ENCODE peak calls at places on chromosomes 5 and 9, in seven cellular contexts. L is adrenal gland, F is breast epithelium, T is cardiac fibroblast, N is choroid plexus epithelial cell, C is fibroblast of mammary gland, G is A549. M is an unnamed sample.
A peak's percentile ranks its signal among the peaks of the same experiment; 100 is the strongest.

GRCh38 chr9:113712053-113712452 is 164.1 kb upstream of the ZNF618 start:
- DNase-seq in L (peak; percentile 26), F (no peak), T (peak; percentile 28), N (peak; percentile 73), C (peak; percentile 48), G (no peak), M (peak; percentile 55)

GRCh38 chr5:78717674-78718073 is 69.1 kb upstream of the LHFPL2 start:
- DNase-seq in L (no peak), F (no peak), T (no peak), N (peak; percentile 26), C (peak; percentile 12), G (no peak), M (peak; percentile 27)

GRCh38 chr5:11790201-11790600 is 114.0 kb downstream of the CTNND2 start:
- DNase-seq in L (no peak), F (no peak), T (no peak), N (no peak), C (no peak), G (no peak), M (no peak)

GRCh38 chr9:79768199-79768598 is 196.4 kb downstream of the TLE4 start:
- DNase-seq in L (no peak), F (no peak), T (peak; percentile 4), N (peak; percentile 49), C (no peak), G (no peak), M (peak; percentile 13)

GRCh38 chr9:97696025-97696822 is 916 bp downstream of the XPA start:
- DNase-seq in L (no peak), F (no peak), T (peak; percentile 36), N (peak; percentile 51), C (peak; percentile 27), G (no peak), M (peak; percentile 45)

GRCh38 chr5:31630931-31631330 is 8.0 kb upstream of the PDZD2 start:
- DNase-seq in L (peak; percentile 77), F (no peak), T (no peak), N (no peak), C (no peak), G (no peak), M (no peak)

GRCh38 chr9:24594234-24594850 is 48.6 kb upstream of the IZUMO3 start:
- DNase-seq in L (no peak), F (no peak), T (no peak), N (no peak), C (no peak), G (no peak), M (no peak)

GRCh38 chr5:71782771-71783770 is 64.0 kb downstream of the CARTPT start:
- DNase-seq in L (peak; percentile 84), F (peak; percentile 59), T (peak; percentile 85), N (peak; percentile 88), C (peak; percentile 74), G (peak; percentile 41), M (peak; percentile 81)

GRCh38 chr9:113598883-113599282 is 135.4 kb downstream of the RGS3 start:
- DNase-seq in L (peak; percentile 12), F (no peak), T (no peak), N (no peak), C (no peak), G (no peak), M (no peak)

GRCh38 chr5:147439253-147439652 is 70.6 kb downstream of the DPYSL3 start:
- DNase-seq in L (no peak), F (no peak), T (peak; percentile 15), N (peak; percentile 18), C (peak; percentile 70), G (no peak), M (peak; percentile 69)

GRCh38 chr5:78648359-78649219 is at the start of gene LHFPL2:
- DNase-seq in L (peak; percentile 80), F (peak; percentile 63), T (peak; percentile 87), N (peak; percentile 76), C (peak; percentile 55), G (peak; percentile 78), M (peak; percentile 73)

GRCh38 chr9:121718063-121718462 is 66.6 kb downstream of the DAB2IP start:
- DNase-seq in L (peak; percentile 82), F (no peak), T (peak; percentile 51), N (no peak), C (peak; percentile 54), G (no peak), M (peak; percentile 56)

GRCh38 chr9:19114680-19115270 is 12.1 kb upstream of the HAUS6 start:
- DNase-seq in L (no peak), F (no peak), T (peak; percentile 30), N (no peak), C (no peak), G (no peak), M (peak; percentile 10)

GRCh38 chr9:133342570-133342969 is 5.4 kb downstream of the MED22 start:
- DNase-seq in L (no peak), F (no peak), T (no peak), N (no peak), C (no peak), G (no peak), M (no peak)

GRCh38 chr9:37206121-37206620 is 85.8 kb downstream of the ZCCHC7 start:
- DNase-seq in L (no peak), F (no peak), T (no peak), N (no peak), C (no peak), G (no peak), M (no peak)

GRCh38 chr9:16885896-16886295 is 15.4 kb upstream of the BNC2 start:
- DNase-seq in L (no peak), F (no peak), T (no peak), N (no peak), C (no peak), G (no peak), M (no peak)

GRCh38 chr5:88049156-88049555 is 219.5 kb downstream of the TMEM161B start:
- DNase-seq in L (no peak), F (no peak), T (no peak), N (no peak), C (no peak), G (no peak), M (no peak)

GRCh38 chr5:76999451-76999850 is 30.8 kb upstream of the AGGF1 start:
- DNase-seq in L (no peak), F (no peak), T (peak; percentile 54), N (peak; percentile 83), C (peak; percentile 80), G (no peak), M (peak; percentile 69)

GRCh38 chr5:62376064-62376463 is 27.6 kb downstream of the DIMT1 start:
- DNase-seq in L (no peak), F (no peak), T (no peak), N (peak; percentile 30), C (peak; percentile 21), G (peak; percentile 7), M (no peak)

GRCh38 chr5:146290318-146290717 is 48.3 kb upstream of the POU4F3 start:
- DNase-seq in L (no peak), F (no peak), T (no peak), N (peak; percentile 24), C (peak; percentile 7), G (no peak), M (no peak)

GRCh38 chr5:34831328-34831727 is 7.6 kb upstream of the TTC23L start:
- DNase-seq in L (no peak), F (no peak), T (peak; percentile 45), N (peak; percentile 55), C (no peak), G (no peak), M (no peak)

GRCh38 chr9:136244116-136244775 is 1.4 kb downstream of the QSOX2 start:
- DNase-seq in L (no peak), F (no peak), T (no peak), N (peak; percentile 16), C (no peak), G (no peak), M (no peak)

GRCh38 chr5:59832577-59833301 is 60.8 kb downstream of the PDE4D start:
- DNase-seq in L (no peak), F (no peak), T (no peak), N (no peak), C (no peak), G (no peak), M (no peak)

GRCh38 chr5:83426855-83427254 is 44.7 kb upstream of the VCAN start:
- DNase-seq in L (no peak), F (no peak), T (no peak), N (no peak), C (no peak), G (no peak), M (no peak)

GRCh38 chr9:13116292-13116691 is 163.2 kb downstream of the MPDZ start:
- DNase-seq in L (no peak), F (no peak), T (no peak), N (peak; percentile 25), C (no peak), G (no peak), M (no peak)

GRCh38 chr5:69492391-69493234 is at the start of gene OCLN:
- DNase-seq in L (no peak), F (peak; percentile 67), T (no peak), N (no peak), C (no peak), G (peak; percentile 87), M (no peak)

GRCh38 chr5:34031966-34032365 is 11.0 kb downstream of the C1QTNF3 start:
- DNase-seq in L (no peak), F (no peak), T (no peak), N (no peak), C (no peak), G (no peak), M (no peak)

GRCh38 chr9:113548221-113549041 is 84.9 kb downstream of the RGS3 start:
- DNase-seq in L (peak; percentile 86), F (peak; percentile 50), T (peak; percentile 86), N (peak; percentile 82), C (no peak), G (no peak), M (peak; percentile 25)

GRCh38 chr9:110606179-110606578 is 26.6 kb upstream of the SVEP1 start:
- DNase-seq in L (no peak), F (no peak), T (no peak), N (peak; percentile 43), C (no peak), G (no peak), M (no peak)

GRCh38 chr9:32705059-32705458 is 69.6 kb upstream of the TAF1L start:
- DNase-seq in L (peak; percentile 20), F (no peak), T (no peak), N (peak; percentile 4), C (peak; percentile 50), G (no peak), M (peak; percentile 43)
- TF ChIP-seq CTCF in L (no peak), F (no peak), T (no peak), N (no peak), C (no peak), G (no peak), M (no peak)

DNA sequence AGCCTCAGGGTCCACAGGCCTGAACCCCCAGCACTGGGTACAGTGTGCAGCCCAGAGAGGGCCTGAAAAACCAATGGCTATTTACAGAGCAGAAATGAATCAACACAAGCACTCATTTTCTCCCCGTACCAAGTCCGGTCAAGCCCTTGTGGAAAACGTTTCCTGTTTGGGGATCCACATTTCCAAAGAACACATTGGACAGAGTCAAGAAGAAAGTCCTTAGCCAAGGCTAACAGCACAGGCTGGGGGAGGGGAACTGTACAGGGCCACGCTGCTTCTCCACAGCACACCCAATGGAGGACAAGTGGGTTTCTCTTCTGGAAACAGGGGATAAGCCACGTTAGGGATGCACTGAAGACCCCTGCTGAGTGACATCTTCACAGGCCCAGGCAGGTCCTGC is 62.3 kb downstream of the NSUN2 start:
- DNase-seq in L (no peak), F (no peak), T (no peak), N (no peak), C (no peak), G (no peak), M (no peak)
- TF ChIP-seq CTCF in L (no peak), F (no peak), T (no peak), N (no peak), C (no peak), G (no peak), M (no peak)

GRCh38 chr5:10528056-10528816 is 35.6 kb upstream of the ANKRD33B start:
- DNase-seq in L (no peak), F (no peak), T (peak; percentile 27), N (peak; percentile 44), C (peak; percentile 90), G (no peak), M (peak; percentile 58)
- TF ChIP-seq CTCF in L (no peak), F (no peak), T (no peak), N (peak; percentile 29), C (no peak), G (no peak), M (peak; percentile 12)

GRCh38 chr9:83204047-83204446 is 141.1 kb upstream of the RASEF start:
- DNase-seq in L (peak; percentile 50), F (no peak), T (no peak), N (no peak), C (no peak), G (no peak), M (no peak)
- TF ChIP-seq CTCF in L (peak; percentile 40), F (no peak), T (no peak), N (peak; percentile 34), C (no peak), G (peak; percentile 14), M (peak; percentile 20)

M was measured in astrocyte of the spinal cord.